ENCODE peak calls at places on chromosomes 13 and 19, in eight cellular contexts. J, M, A, I, E, B, N and D are unnamed samples.

GRCh38 chr13:95643471-95643813 is 1.1 kb downstream of the DZIP1 start:
- DNase-seq in J (no peak), M (no peak), A (peak; percentile 23), I (peak; percentile 57), E (no peak), B (no peak), N (no peak), D (no peak)

GRCh38 chr13:45149964-45150363 is 29.7 kb downstream of the GTF2F2 start:
- DNase-seq in J (no peak), M (no peak), A (no peak), I (no peak), E (no peak), B (no peak), N (no peak), D (no peak)

GRCh38 chr19:19342086-19343015 is 21.7 kb downstream of the MAU2 start:
- DNase-seq in J (peak; percentile 16), M (peak; percentile 8), A (peak; percentile 32), I (peak; percentile 50), E (no peak), B (no peak), N (peak; percentile 81), D (peak; percentile 87)

GRCh38 chr19:42286349-42287016 is 15.4 kb upstream of the PRR19 start:
- DNase-seq in J (no peak), M (no peak), A (peak; percentile 63), I (peak; percentile 48), E (no peak), B (no peak), N (peak; percentile 69), D (no peak)

GRCh38 chr13:106302843-106303242 is 232.6 kb downstream of the EFNB2 start:
- DNase-seq in J (no peak), M (no peak), A (no peak), I (no peak), E (no peak), B (no peak), N (no peak), D (no peak)

GRCh38 chr13:112445411-112446271 is 69.5 kb downstream of the SPACA7 start:
- DNase-seq in J (no peak), M (no peak), A (no peak), I (no peak), E (no peak), B (no peak), N (peak; percentile 28), D (no peak)

GRCh38 chr13:26220575-26220974 is 1.5 kb downstream of the RNF6 start:
- DNase-seq in J (no peak), M (no peak), A (no peak), I (peak; percentile 25), E (no peak), B (no peak), N (no peak), D (no peak)

GRCh38 chr19:10228925-10229324 is 2.2 kb downstream of the S1PR2 start:
- DNase-seq in J (no peak), M (no peak), A (peak; percentile 34), I (no peak), E (no peak), B (no peak), N (no peak), D (no peak)

GRCh38 chr13:32669030-32669646 is 82.9 kb downstream of the PDS5B start:
- DNase-seq in J (peak; percentile 49), M (no peak), A (no peak), I (peak; percentile 71), E (no peak), B (no peak), N (no peak), D (no peak)

GRCh38 chr13:45055902-45056648 is 64.2 kb upstream of the GTF2F2 start:
- DNase-seq in J (peak; percentile 88), M (no peak), A (peak; percentile 50), I (peak; percentile 64), E (no peak), B (no peak), N (no peak), D (no peak)

GRCh38 chr13:48578516-48579166 is 45.8 kb upstream of the RCBTB2 start:
- DNase-seq in J (no peak), M (no peak), A (no peak), I (no peak), E (no peak), B (no peak), N (no peak), D (no peak)

GRCh38 chr13:95327190-95327589 is 25.9 kb upstream of the ABCC4 start:
- DNase-seq in J (no peak), M (no peak), A (no peak), I (no peak), E (no peak), B (no peak), N (no peak), D (no peak)

GRCh38 chr13:31088826-31089420 is 72.8 kb downstream of the HSPH1 start:
- DNase-seq in J (no peak), M (no peak), A (no peak), I (no peak), E (no peak), B (no peak), N (no peak), D (no peak)

GRCh38 chr13:93007928-93008327 is 218.7 kb upstream of the GPC6 start:
- DNase-seq in J (no peak), M (no peak), A (no peak), I (no peak), E (no peak), B (no peak), N (no peak), D (no peak)

GRCh38 chr13:34942732-34943674 is 933 bp downstream of the NBEA start:
- DNase-seq in J (no peak), M (no peak), A (peak; percentile 20), I (no peak), E (no peak), B (no peak), N (peak; percentile 54), D (no peak)

GRCh38 chr13:86446311-86446710 is 647.1 kb upstream of the SLITRK6 start:
- DNase-seq in J (peak; percentile 93), M (no peak), A (no peak), I (peak; percentile 95), E (no peak), B (no peak), N (no peak), D (no peak)

GRCh38 chr19:45597425-45598111 is 4.4 kb downstream of the GPR4 start:
- DNase-seq in J (no peak), M (no peak), A (no peak), I (no peak), E (no peak), B (no peak), N (no peak), D (no peak)

DNA sequence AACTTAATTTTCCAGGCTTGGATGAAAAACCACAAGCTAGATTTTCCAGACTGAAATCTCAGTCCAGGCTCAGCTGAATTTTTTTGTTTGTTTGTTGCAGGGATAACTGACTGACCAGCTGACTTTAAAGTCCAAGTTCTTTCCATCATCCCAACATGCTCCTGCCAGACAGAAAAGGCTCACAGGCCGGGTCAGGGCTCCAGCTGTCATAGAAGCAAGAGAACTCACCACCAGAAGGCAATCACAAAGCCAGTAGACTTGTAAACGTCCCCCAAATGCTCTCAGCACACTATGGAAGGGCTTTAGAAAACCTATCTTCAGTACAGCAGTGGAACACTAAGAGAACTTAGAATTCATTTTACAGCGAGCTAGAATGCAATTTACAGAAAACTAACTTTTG is 25.5 kb downstream of the DCLK1 start:
- DNase-seq in J (no peak), M (no peak), A (no peak), I (no peak), E (no peak), B (no peak), N (no peak), D (no peak)
- TF ChIP-seq CTCF in J (no peak), M (no peak), A (no peak), I (no peak), E (no peak), B (no peak), N (no peak), D (no peak)

GRCh38 chr19:18322759-18323460 is at the start of gene LSM4:
- DNase-seq in J (peak; percentile 92), M (peak; percentile 89), A (peak; percentile 97), I (peak; percentile 98), E (peak; percentile 90), B (peak; percentile 65), N (peak; percentile 99), D (peak; percentile 99)

GRCh38 chr19:18319591-18320135 is 3.2 kb downstream of the LSM4 start:
- DNase-seq in J (no peak), M (no peak), A (no peak), I (no peak), E (no peak), B (no peak), N (no peak), D (no peak)

GRCh38 chr19:18321729-18322091 is 1.2 kb downstream of the LSM4 start:
- DNase-seq in J (no peak), M (no peak), A (no peak), I (peak; percentile 2), E (no peak), B (no peak), N (no peak), D (no peak)

GRCh38 chr19:18320865-18321728 is 1.8 kb downstream of the LSM4 start:
- DNase-seq in J (no peak), M (no peak), A (no peak), I (no peak), E (no peak), B (no peak), N (no peak), D (no peak)

GRCh38 chr19:18322318-18322758 is 538 bp downstream of the LSM4 start:
- DNase-seq in J (no peak), M (no peak), A (no peak), I (peak; percentile 59), E (no peak), B (no peak), N (no peak), D (no peak)
- TF ChIP-seq CTCF in J (peak; percentile 25), M (peak; percentile 33), A (no peak), I (peak; percentile 37), E (no peak), B (peak; percentile 27), N (no peak), D (no peak)

GRCh38 chr19:31511696-31512095 is 162.5 kb upstream of the TSHZ3 start:
- DNase-seq in J (no peak), M (no peak), A (no peak), I (no peak), E (no peak), B (no peak), N (no peak), D (peak; percentile 36)

GRCh38 chr19:31511098-31511497 is 161.9 kb upstream of the TSHZ3 start:
- DNase-seq in J (no peak), M (no peak), A (no peak), I (no peak), E (no peak), B (no peak), N (no peak), D (peak; percentile 49)

GRCh38 chr19:31513841-31514240 is 164.6 kb upstream of the TSHZ3 start:
- DNase-seq in J (no peak), M (no peak), A (no peak), I (no peak), E (no peak), B (no peak), N (no peak), D (peak; percentile 61)

GRCh38 chr19:31512403-31512970 is 163.3 kb upstream of the TSHZ3 start:
- DNase-seq in J (no peak), M (no peak), A (no peak), I (no peak), E (no peak), B (no peak), N (no peak), D (peak; percentile 36)

GRCh38 chr19:31510635-31511034 is 161.4 kb upstream of the TSHZ3 start:
- DNase-seq in J (no peak), M (no peak), A (no peak), I (no peak), E (no peak), B (no peak), N (no peak), D (no peak)
- TF ChIP-seq CTCF in J (no peak), M (no peak), A (no peak), I (no peak), E (no peak), B (no peak), N (no peak), D (no peak)

GRCh38 chr13:52809310-52809769 is 39.1 kb downstream of the PCDH8 start:
- DNase-seq in J (no peak), M (no peak), A (no peak), I (peak; percentile 20), E (no peak), B (no peak), N (no peak), D (peak; percentile 76)
- TF ChIP-seq CTCF in J (peak; percentile 29), M (peak; percentile 17), A (no peak), I (peak; percentile 34), E (no peak), B (peak; percentile 19), N (peak; percentile 38), D (peak; percentile 91)